ENCODE peak calls at places on chromosomes 3 and 15, in six cellular contexts. K, N, T, Y, H and L are unnamed samples.

GRCh38 chr15:81160312-81161214 is 26.5 kb downstream of the CFAP161 start:
- DNase-seq in K (no peak), N (peak), T (peak), Y (no peak), H (no peak), L (no peak)

GRCh38 chr15:72203507-72203837 is 5.9 kb upstream of the GRAMD2A start:
- DNase-seq in K (no peak), N (peak), T (peak), Y (peak), H (no peak), L (no peak)

GRCh38 chr3:153273767-153274443 is 111.9 kb downstream of the RAP2B start:
- DNase-seq in K (no peak), N (no peak), T (no peak), Y (no peak), H (no peak), L (no peak)

GRCh38 chr3:2921903-2922302 is 188.3 kb downstream of the IL5RA start:
- DNase-seq in K (peak), N (no peak), T (no peak), Y (no peak), H (no peak), L (peak)

GRCh38 chr15:26864664-26865191 is 2.1 kb upstream of the GABRA5 start:
- DNase-seq in K (no peak), N (peak), T (no peak), Y (peak), H (no peak), L (peak)

GRCh38 chr15:62079594-62079993 is 12.8 kb downstream of the C2CD4A start:
- DNase-seq in K (no peak), N (no peak), T (no peak), Y (no peak), H (no peak), L (no peak)

GRCh38 chr3:45244356-45244755 is 18.3 kb upstream of the TMEM158 start:
- DNase-seq in K (no peak), N (no peak), T (no peak), Y (no peak), H (no peak), L (no peak)

GRCh38 chr3:127050733-127051132 is 67.8 kb downstream of the PLXNA1 start:
- DNase-seq in K (no peak), N (no peak), T (no peak), Y (no peak), H (no peak), L (no peak)

GRCh38 chr3:160400048-160400630 is 689 bp downstream of the SMC4 start:
- DNase-seq in K (no peak), N (peak), T (peak), Y (peak), H (no peak), L (peak)

GRCh38 chr15:61681676-61682075 is 378.6 kb downstream of the VPS13C start:
- DNase-seq in K (no peak), N (no peak), T (no peak), Y (no peak), H (no peak), L (no peak)

GRCh38 chr3:195183071-195183776 is 87.7 kb downstream of the XXYLT1 start:
- DNase-seq in K (no peak), N (peak), T (peak), Y (no peak), H (no peak), L (no peak)

GRCh38 chr3:182133752-182134151 is 422.0 kb downstream of the SOX2 start:
- DNase-seq in K (no peak), N (no peak), T (no peak), Y (no peak), H (no peak), L (no peak)

GRCh38 chr3:18423401-18424212 is 1.5 kb downstream of the SATB1 start:
- DNase-seq in K (peak), N (peak), T (peak), Y (peak), H (no peak), L (peak)

GRCh38 chr3:138062626-138063025 is 52.7 kb downstream of the CLDN18 start:
- DNase-seq in K (no peak), N (no peak), T (no peak), Y (no peak), H (no peak), L (no peak)

GRCh38 chr3:113241292-113242033 is 30.1 kb downstream of the BOC start:
- DNase-seq in K (no peak), N (no peak), T (no peak), Y (no peak), H (no peak), L (peak)

GRCh38 chr3:37770336-37770735 is 91.3 kb upstream of the CTDSPL start:
- DNase-seq in K (no peak), N (peak), T (no peak), Y (no peak), H (no peak), L (no peak)

GRCh38 chr15:57158589-57158988 is 217.7 kb upstream of the CGNL1 start:
- DNase-seq in K (no peak), N (peak), T (no peak), Y (no peak), H (no peak), L (no peak)

GRCh38 chr3:101574388-101575156 is 592 bp downstream of the PCNP start:
- DNase-seq in K (no peak), N (peak), T (peak), Y (peak), H (peak), L (peak)

GRCh38 chr15:96020133-96020532 is 310.4 kb upstream of the NR2F2 start:
- DNase-seq in K (no peak), N (no peak), T (no peak), Y (no peak), H (no peak), L (no peak)

GRCh38 chr3:10268116-10268515 is 19.9 kb downstream of the TATDN2 start:
- DNase-seq in K (no peak), N (peak), T (no peak), Y (no peak), H (no peak), L (no peak)

GRCh38 chr3:52237006-52237658 is 1.8 kb downstream of the TWF2 start:
- DNase-seq in K (no peak), N (no peak), T (no peak), Y (no peak), H (no peak), L (no peak)

GRCh38 chr15:62779041-62779810 is 263.3 kb upstream of the TPM1 start:
- DNase-seq in K (no peak), N (peak), T (no peak), Y (no peak), H (no peak), L (no peak)

GRCh38 chr3:126389112-126389791 is 5.5 kb upstream of the CFAP100 start:
- DNase-seq in K (peak), N (peak), T (peak), Y (peak), H (peak), L (peak)

GRCh38 chr3:142890592-142890991 is 1.7 kb upstream of the PCOLCE2 start:
- DNase-seq in K (no peak), N (no peak), T (no peak), Y (no peak), H (no peak), L (no peak)

GRCh38 chr3:186882881-186883685 is 40.6 kb downstream of the ADIPOQ start:
- DNase-seq in K (no peak), N (peak), T (no peak), Y (no peak), H (peak), L (no peak)

GRCh38 chr3:121736112-121736511 is 13.4 kb downstream of the GOLGB1 start:
- DNase-seq in K (no peak), N (no peak), T (no peak), Y (no peak), H (no peak), L (no peak)

GRCh38 chr3:64109438-64109837 is 86.1 kb upstream of the PSMD6 start:
- DNase-seq in K (no peak), N (no peak), T (peak), Y (no peak), H (no peak), L (no peak)

GRCh38 chr3:40613306-40613705 is 88.5 kb downstream of the ZNF621 start:
- DNase-seq in K (no peak), N (no peak), T (no peak), Y (no peak), H (no peak), L (no peak)

GRCh38 chr3:51391566-51392300 is 648 bp downstream of the RBM15B start:
- DNase-seq in K (peak), N (peak), T (no peak), Y (peak), H (no peak), L (peak)

GRCh38 chr3:30649572-30650310 is 43.3 kb downstream of the TGFBR2 start:
- DNase-seq in K (no peak), N (no peak), T (no peak), Y (no peak), H (no peak), L (no peak)

GRCh38 chr3:84136425-84136824 is 822.4 kb upstream of the CADM2 start:
- DNase-seq in K (no peak), N (no peak), T (no peak), Y (no peak), H (no peak), L (peak)

GRCh38 chr3:71573181-71573580 is 10.3 kb downstream of the FOXP1 start:
- DNase-seq in K (no peak), N (no peak), T (no peak), Y (no peak), H (no peak), L (peak)

GRCh38 chr15:59524331-59524731 is 86.3 kb downstream of the FAM81A start:
- DNase-seq in K (no peak), N (no peak), T (no peak), Y (no peak), H (no peak), L (no peak)

GRCh38 chr3:82157952-82158351 is 396.5 kb upstream of the GBE1 start:
- DNase-seq in K (no peak), N (peak), T (no peak), Y (no peak), H (no peak), L (no peak)

GRCh38 chr3:181075098-181075497 is 85.6 kb upstream of the DNAJC19 start:
- DNase-seq in K (no peak), N (no peak), T (no peak), Y (no peak), H (no peak), L (no peak)

GRCh38 chr3:174784206-174784934 is 74.8 kb upstream of the NAALADL2 start:
- DNase-seq in K (no peak), N (peak), T (no peak), Y (no peak), H (no peak), L (no peak)

GRCh38 chr15:38670142-38671002 is 105.8 kb upstream of the RASGRP1 start:
- DNase-seq in K (no peak), N (no peak), T (no peak), Y (no peak), H (no peak), L (no peak)

GRCh38 chr3:25386686-25387271 is 41.3 kb upstream of the RARB start:
- DNase-seq in K (no peak), N (no peak), T (no peak), Y (no peak), H (no peak), L (no peak)

GRCh38 chr3:29255854-29256696 is 24.8 kb upstream of the RBMS3 start:
- DNase-seq in K (no peak), N (no peak), T (no peak), Y (no peak), H (no peak), L (no peak)

GRCh38 chr3:136856665-136857064 is 5.3 kb upstream of the NCK1 start:
- DNase-seq in K (no peak), N (no peak), T (no peak), Y (no peak), H (no peak), L (no peak)

GRCh38 chr15:101563397-101563796 is 73.9 kb upstream of the PCSK6 start:
- DNase-seq in K (no peak), N (no peak), T (no peak), Y (no peak), H (no peak), L (no peak)

GRCh38 chr15:101562428-101563059 is 73.0 kb upstream of the PCSK6 start:
- DNase-seq in K (no peak), N (no peak), T (peak), Y (no peak), H (no peak), L (no peak)

GRCh38 chr15:101561584-101561906 is 72.0 kb upstream of the PCSK6 start:
- DNase-seq in K (no peak), N (no peak), T (peak), Y (no peak), H (no peak), L (no peak)

GRCh38 chr15:101559938-101560337 is 70.4 kb upstream of the PCSK6 start:
- DNase-seq in K (no peak), N (no peak), T (peak), Y (no peak), H (no peak), L (no peak)

DNA sequence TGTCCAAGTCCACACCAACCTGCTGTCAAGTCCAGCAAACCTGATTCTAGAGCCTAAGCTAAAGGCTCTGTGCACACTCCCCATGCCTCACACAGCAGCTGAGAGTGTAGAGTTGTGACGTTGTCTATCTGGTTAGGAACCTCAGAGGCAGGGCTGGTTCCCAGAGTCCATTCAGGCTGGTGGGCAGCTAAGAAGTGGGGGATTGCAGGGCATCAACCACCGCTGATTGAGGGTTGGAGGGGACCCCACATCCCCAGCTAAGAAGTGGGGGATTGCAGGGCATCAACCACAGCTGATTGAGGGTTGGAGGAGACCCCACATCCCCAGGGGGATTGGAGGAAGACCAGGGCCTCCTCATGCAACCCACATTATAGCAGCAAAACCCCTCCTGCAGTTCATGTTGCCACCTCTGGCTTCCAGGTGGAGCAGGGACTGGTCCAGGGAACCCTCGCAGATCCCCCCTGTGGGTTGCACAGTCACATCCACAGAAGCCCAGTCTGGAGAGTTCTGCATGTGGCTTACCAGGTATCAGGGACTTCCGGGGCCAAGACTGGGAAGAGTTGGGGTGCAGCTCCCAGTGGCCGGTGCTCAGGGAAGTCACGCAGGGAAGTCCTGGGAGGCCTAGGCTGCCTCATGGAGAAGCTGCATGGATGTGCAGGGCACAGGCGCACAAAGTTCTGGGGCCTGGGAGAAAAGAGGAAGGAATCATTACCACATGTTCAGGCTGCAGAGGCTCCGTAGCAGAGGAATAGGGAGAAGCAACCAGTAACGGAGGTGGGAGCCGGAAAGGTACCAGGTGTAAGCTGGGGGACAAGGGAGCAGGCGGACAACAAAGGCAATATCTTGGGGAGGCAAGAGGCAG is 71.4 kb upstream of the PCSK6 start:
- DNase-seq in K (no peak), N (no peak), T (peak), Y (no peak), H (no peak), L (no peak)
- TF ChIP-seq POLR2AphosphoS5 in K (no peak), N (no peak), T (no peak), Y (no peak), H (no peak), L (no peak)

GRCh38 chr3:15932348-15933300 is 134.8 kb upstream of the ANKRD28 start:
- DNase-seq in K (no peak), N (no peak), T (no peak), Y (no peak), H (no peak), L (no peak)
- TF ChIP-seq POLR2AphosphoS5 in K (no peak), N (no peak), T (no peak), Y (no peak), H (no peak), L (no peak)

GRCh38 chr15:40338921-40339620 is 1.7 kb downstream of the CCDC9B start:
- DNase-seq in K (no peak), N (peak), T (peak), Y (no peak), H (no peak), L (no peak)
- TF ChIP-seq POLR2AphosphoS5 in K (no peak), N (peak), T (peak), Y (peak), H (peak), L (no peak)

GRCh38 chr3:129418041-129418973 is 10.1 kb downstream of the EFCAB12 start:
- DNase-seq in K (no peak), N (no peak), T (no peak), Y (no peak), H (no peak), L (no peak)
- TF ChIP-seq POLR2AphosphoS5 in K (no peak), N (no peak), T (no peak), Y (no peak), H (no peak), L (no peak)